ENCODE peak calls at places on chromosome 4, in ten cellular contexts. F is pancreas; S is gastrocnemius medialis; Z is stomach; B is esophagus muscularis mucosa; V is heart right ventricle; L is body of pancreas; C is RWPE2; E is tibial artery; W is CD8-positive, alpha-beta memory T cell. H is an unnamed sample. For H3K4me1, the result is how much of the 10 kb centered on the place peaks cover.

GRCh38 chr4:124903995-124904722 is 191.6 kb upstream of the ANKRD50 start:
- DNase-seq in F (no peak), S (peak), Z (peak), B (no peak), V (peak), L (peak), C (no peak), E (peak), W (no peak), H (no peak)

GRCh38 chr4:128163177-128164117 is 102.3 kb downstream of the LARP1B start:
- DNase-seq in F (no peak), S (no peak), Z (no peak), B (no peak), V (no peak), L (no peak), C (no peak), E (no peak), W (no peak), H (no peak)

GRCh38 chr4:14403132-14403531 is 599.1 kb upstream of the CPEB2 start:
- DNase-seq in F (no peak), S (no peak), Z (no peak), B (no peak), V (no peak), L (no peak), C (no peak), E (no peak), W (no peak), H (no peak)

GRCh38 chr4:122879001-122879400 is 43.4 kb downstream of the NUDT6 start:
- DNase-seq in F (no peak), S (no peak), Z (no peak), B (no peak), V (no peak), L (no peak), C (no peak), E (no peak), W (no peak), H (no peak)

GRCh38 chr4:145734576-145735329 is 54.8 kb downstream of the C4orf51 start:
- DNase-seq in F (peak), S (peak), Z (peak), B (no peak), V (peak), L (peak), C (peak), E (peak), W (no peak), H (no peak)

GRCh38 chr4:110138546-110138945 is 59.9 kb downstream of the ELOVL6 start:
- DNase-seq in F (no peak), S (no peak), Z (no peak), B (no peak), V (no peak), L (no peak), C (no peak), E (no peak), W (no peak), H (no peak)

GRCh38 chr4:86453044-86453501 is 93.2 kb upstream of the MAPK10 start:
- DNase-seq in F (no peak), S (no peak), Z (no peak), B (no peak), V (peak), L (peak), C (no peak), E (no peak), W (no peak), H (no peak)

GRCh38 chr4:183527326-183527725 is 22.5 kb downstream of the ING2 start:
- DNase-seq in F (no peak), S (no peak), Z (no peak), B (no peak), V (no peak), L (no peak), C (no peak), E (no peak), W (no peak), H (no peak)

GRCh38 chr4:28518781-28519180 is 1658.1 kb downstream of the STIM2 start:
- DNase-seq in F (no peak), S (no peak), Z (no peak), B (no peak), V (no peak), L (no peak), C (no peak), E (no peak), W (no peak), H (no peak)

GRCh38 chr4:124092101-124093057 is 620.2 kb downstream of the ANKRD50 start:
- DNase-seq in F (no peak), S (no peak), Z (no peak), B (no peak), V (peak), L (no peak), C (no peak), E (no peak), W (no peak), H (no peak)

GRCh38 chr4:8646296-8647093 is 53.9 kb downstream of the CPZ start:
- DNase-seq in F (no peak), S (no peak), Z (peak), B (no peak), V (peak), L (no peak), C (peak), E (no peak), W (no peak), H (no peak)

GRCh38 chr4:6095023-6095817 is 77.0 kb upstream of the C4orf50 start:
- DNase-seq in F (no peak), S (no peak), Z (no peak), B (no peak), V (no peak), L (no peak), C (no peak), E (no peak), W (no peak), H (no peak)

GRCh38 chr4:109801895-109802319 is at the start of gene CFI:
- DNase-seq in F (no peak), S (no peak), Z (no peak), B (no peak), V (no peak), L (no peak), C (no peak), E (no peak), W (no peak), H (no peak)

GRCh38 chr4:1874207-1874606 is 3.0 kb downstream of the NSD2 start:
- DNase-seq in F (no peak), S (no peak), Z (no peak), B (no peak), V (no peak), L (no peak), C (no peak), E (no peak), W (no peak), H (no peak)

GRCh38 chr4:2067446-2068197 is 8.5 kb downstream of the NAT8L start:
- DNase-seq in F (no peak), S (no peak), Z (no peak), B (no peak), V (no peak), L (no peak), C (peak), E (no peak), W (no peak), H (no peak)

GRCh38 chr4:142781114-142781513 is 65.0 kb downstream of the INPP4B start:
- DNase-seq in F (no peak), S (no peak), Z (no peak), B (no peak), V (no peak), L (no peak), C (no peak), E (no peak), W (no peak), H (no peak)

GRCh38 chr4:123250843-123251242 is 145.8 kb upstream of the SPRY1 start:
- DNase-seq in F (no peak), S (no peak), Z (no peak), B (no peak), V (peak), L (peak), C (no peak), E (peak), W (no peak), H (no peak)

GRCh38 chr4:8084712-8085490 is 73.7 kb downstream of the ABLIM2 start:
- DNase-seq in F (no peak), S (no peak), Z (no peak), B (no peak), V (no peak), L (no peak), C (no peak), E (no peak), W (no peak), H (no peak)

GRCh38 chr4:5821665-5822358 is 71.1 kb downstream of the CRMP1 start:
- DNase-seq in F (no peak), S (no peak), Z (no peak), B (no peak), V (no peak), L (no peak), C (no peak), E (no peak), W (no peak), H (no peak)

GRCh38 chr4:56979674-56980073 is 978 bp downstream of the POLR2B start:
- DNase-seq in F (no peak), S (no peak), Z (no peak), B (no peak), V (no peak), L (no peak), C (no peak), E (no peak), W (peak), H (peak)
- H3K4me1 ChIP-seq in F (under half), S (half or more), Z (half or more), B (half or more), V (half or more), L (half or more), C (under half), E (under half), W (half or more), H (half or more)

GRCh38 chr4:65669981-65670330 is 333 bp downstream of the EPHA5 start:
- DNase-seq in F (no peak), S (no peak), Z (no peak), B (no peak), V (no peak), L (no peak), C (no peak), E (no peak), W (no peak), H (no peak)

GRCh38 chr4:65669008-65669971 is 999 bp downstream of the EPHA5 start:
- DNase-seq in F (peak), S (no peak), Z (no peak), B (no peak), V (no peak), L (no peak), C (no peak), E (no peak), W (no peak), H (no peak)

GRCh38 chr4:65668201-65669007 is 1.9 kb downstream of the EPHA5 start:
- DNase-seq in F (peak), S (no peak), Z (peak), B (no peak), V (no peak), L (peak), C (no peak), E (peak), W (no peak), H (no peak)

GRCh38 chr4:65670331-65671031 is at the start of gene EPHA5:
- DNase-seq in F (peak), S (no peak), Z (peak), B (no peak), V (peak), L (peak), C (peak), E (peak), W (no peak), H (no peak)

GRCh38 chr4:65671402-65671801 is 1.1 kb upstream of the EPHA5 start:
- DNase-seq in F (no peak), S (no peak), Z (no peak), B (no peak), V (no peak), L (no peak), C (no peak), E (no peak), W (no peak), H (no peak)
- H3K4me3 ChIP-seq in F (no peak), S (no peak), Z (no peak), B (no peak), V (no peak), L (no peak), C (no peak), E (no peak), W (no peak), H (no peak)

DNA sequence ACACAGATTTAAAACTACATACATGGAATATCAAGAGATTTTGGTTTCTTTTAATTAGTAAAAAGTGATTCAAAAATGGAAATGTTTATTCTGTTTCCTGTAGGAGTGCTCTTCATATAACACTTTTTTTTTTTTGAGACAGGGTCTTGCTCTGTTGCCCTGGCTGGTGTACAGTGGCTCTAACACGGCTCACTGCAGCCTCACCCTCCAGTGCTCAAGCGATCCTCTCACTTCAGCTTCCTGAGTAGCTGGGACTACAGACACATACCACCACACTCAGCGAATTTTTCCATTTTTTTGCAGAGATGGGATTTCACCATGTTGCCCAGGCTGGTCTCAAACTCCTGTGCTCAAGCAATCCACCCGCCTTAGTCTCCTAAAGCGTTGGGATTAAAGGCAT is 76.3 kb downstream of the RPS3A start:
- DNase-seq in F (no peak), S (no peak), Z (no peak), B (no peak), V (no peak), L (no peak), C (no peak), E (no peak), W (no peak), H (no peak)
- H3K4me1 ChIP-seq in F (under half), S (under half), Z (half or more), B (under half), V (under half), L (under half), C (under half), E (under half), W (under half), H (under half)

GRCh38 chr4:94550352-94550751 is 98.6 kb downstream of the PDLIM5 start:
- DNase-seq in F (no peak), S (no peak), Z (no peak), B (no peak), V (no peak), L (no peak), C (no peak), E (no peak), W (no peak), H (no peak)

GRCh38 chr4:94550851-94551250 is 99.1 kb downstream of the PDLIM5 start:
- DNase-seq in F (no peak), S (no peak), Z (no peak), B (no peak), V (no peak), L (no peak), C (no peak), E (no peak), W (no peak), H (no peak)

GRCh38 chr4:94545296-94545695 is 93.6 kb downstream of the PDLIM5 start:
- DNase-seq in F (no peak), S (no peak), Z (no peak), B (no peak), V (no peak), L (no peak), C (no peak), E (no peak), W (no peak), H (no peak)

GRCh38 chr4:94546949-94547348 is 95.2 kb downstream of the PDLIM5 start:
- DNase-seq in F (no peak), S (no peak), Z (no peak), B (no peak), V (no peak), L (no peak), C (no peak), E (no peak), W (no peak), H (no peak)

DNA sequence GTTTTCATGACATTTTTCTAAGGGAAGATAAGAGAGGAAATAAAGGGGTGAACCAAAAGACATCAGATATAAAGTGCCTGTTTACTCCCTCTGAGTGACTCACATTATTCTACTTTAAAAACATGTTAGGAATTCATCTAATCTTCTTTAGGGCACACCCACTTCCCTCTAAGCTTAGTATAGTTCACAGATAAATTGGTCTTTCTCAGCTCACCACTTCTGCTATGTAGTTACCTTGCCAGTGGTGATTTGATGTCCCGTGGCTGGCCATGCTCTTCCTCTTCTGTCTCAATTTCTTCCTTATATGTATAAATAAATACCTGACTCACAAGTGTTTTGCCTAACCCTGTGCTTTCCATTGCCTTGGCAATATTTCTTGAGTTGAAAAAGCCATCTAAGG is 96.8 kb downstream of the PDLIM5 start:
- DNase-seq in F (no peak), S (peak), Z (no peak), B (no peak), V (peak), L (no peak), C (peak), E (peak), W (no peak), H (no peak)
- H3K4me3 ChIP-seq in F (no peak), S (no peak), Z (no peak), B (no peak), V (no peak), L (no peak), C (no peak), E (no peak), W (no peak), H (no peak)

GRCh38 chr4:37138789-37139188 is 105.8 kb upstream of the NWD2 start:
- DNase-seq in F (no peak), S (no peak), Z (no peak), B (no peak), V (no peak), L (no peak), C (no peak), E (no peak), W (no peak), H (no peak)

GRCh38 chr4:37138019-37138653 is 106.4 kb upstream of the NWD2 start:
- DNase-seq in F (no peak), S (no peak), Z (no peak), B (no peak), V (no peak), L (no peak), C (no peak), E (no peak), W (no peak), H (no peak)

GRCh38 chr4:37139987-37140386 is 104.6 kb upstream of the NWD2 start:
- DNase-seq in F (no peak), S (no peak), Z (no peak), B (no peak), V (no peak), L (no peak), C (no peak), E (no peak), W (no peak), H (no peak)
- H3K4me1 ChIP-seq in F (under half), S (under half), Z (under half), B (under half), V (under half), L (under half), C (under half), E (under half), W (under half), H (under half)

DNA sequence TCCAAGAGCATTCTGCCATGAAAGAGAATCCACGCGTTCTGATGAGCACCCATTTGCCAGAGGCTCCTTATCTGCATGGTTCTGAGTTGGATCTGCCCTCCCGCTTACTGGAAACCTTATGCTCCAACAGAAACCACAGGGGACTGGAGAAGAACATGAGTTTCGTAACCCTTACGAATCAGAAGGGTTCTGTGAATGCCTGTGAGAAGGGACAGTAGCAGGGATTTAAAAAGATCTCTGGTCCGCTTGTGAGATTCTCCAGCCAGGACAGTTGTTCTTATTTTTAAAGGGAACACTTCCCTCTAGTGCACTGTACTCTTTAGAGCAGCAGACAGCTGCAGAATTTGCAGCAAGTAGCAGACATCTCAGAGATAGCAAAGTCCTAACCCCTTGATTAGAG is 22.5 kb upstream of the CENPU start:
- DNase-seq in F (no peak), S (peak), Z (no peak), B (no peak), V (no peak), L (no peak), C (no peak), E (peak), W (no peak), H (no peak)
- H3K4me3 ChIP-seq in F (no peak), S (no peak), Z (no peak), B (no peak), V (no peak), L (no peak), C (no peak), E (no peak), W (no peak), H (no peak)

GRCh38 chr4:37670249-37670648 is 15.9 kb downstream of the RELL1 start:
- DNase-seq in F (no peak), S (no peak), Z (no peak), B (no peak), V (no peak), L (no peak), C (no peak), E (no peak), W (no peak), H (no peak)

GRCh38 chr4:37674446-37674845 is 11.7 kb downstream of the RELL1 start:
- DNase-seq in F (no peak), S (no peak), Z (no peak), B (no peak), V (no peak), L (no peak), C (no peak), E (no peak), W (no peak), H (no peak)

GRCh38 chr4:37671072-37671471 is 15.1 kb downstream of the RELL1 start:
- DNase-seq in F (no peak), S (no peak), Z (no peak), B (no peak), V (no peak), L (no peak), C (no peak), E (no peak), W (no peak), H (no peak)

GRCh38 chr4:37675587-37676290 is 10.4 kb downstream of the RELL1 start:
- DNase-seq in F (no peak), S (no peak), Z (peak), B (peak), V (no peak), L (peak), C (no peak), E (no peak), W (no peak), H (no peak)

GRCh38 chr4:37673523-37674192 is 12.5 kb downstream of the RELL1 start:
- DNase-seq in F (no peak), S (no peak), Z (no peak), B (no peak), V (no peak), L (no peak), C (no peak), E (no peak), W (no peak), H (no peak)
- H3K4me1 ChIP-seq in F (under half), S (under half), Z (half or more), B (half or more), V (under half), L (under half), C (under half), E (under half), W (under half), H (under half)

H was measured in CD4-positive, alpha-beta memory T cell.